ENCODE peak calls at places on chromosomes 16 and 17, in eight cellular contexts. X is AG10803, S is A673, F is GM12865, W is AG09309, Z is left ventricle myocardium inferior, R is astrocyte of the cerebellum, M is foreskin fibroblast. Y is an unnamed sample.

GRCh38 chr16:4375717-4376116 is 4.1 kb downstream of the VASN start:
- DNase-seq in R (no peak), Z (no peak), S (no peak), F (no peak), X (peak), W (no peak), M (no peak), Y (peak)

GRCh38 chr17:14211246-14211645 is 25.4 kb downstream of the CDRT15 start:
- DNase-seq in R (no peak), W (no peak), X (no peak), Z (no peak), M (no peak), F (no peak), S (no peak), Y (no peak)

GRCh38 chr16:87235810-87236515 is 81.2 kb downstream of the C16orf95 start:
- DNase-seq in M (no peak), X (no peak), F (peak), W (no peak), Z (no peak), S (no peak), R (no peak), Y (no peak)

GRCh38 chr17:4585203-4585939 is 1.0 kb downstream of the SMTNL2 start:
- DNase-seq in Z (no peak), F (no peak), X (no peak), W (no peak), S (no peak), R (no peak), M (no peak), Y (no peak)

GRCh38 chr17:8997994-8998628 is 23.2 kb upstream of the NTN1 start:
- DNase-seq in X (peak), F (peak), S (peak), R (peak), M (no peak), W (no peak), Z (peak), Y (peak)

GRCh38 chr17:22266231-22266630 is 573.9 kb downstream of the KCNJ18 start:
- DNase-seq in M (no peak), Z (no peak), S (no peak), W (no peak), F (no peak), X (no peak), R (no peak), Y (no peak)

GRCh38 chr17:75031972-75032895 is 14.5 kb downstream of the ATP5PD start:
- DNase-seq in S (peak), F (no peak), X (peak), Z (peak), W (no peak), M (peak), R (no peak), Y (peak)

GRCh38 chr16:65384441-65384840 is 262.6 kb upstream of the CDH11 start:
- DNase-seq in F (no peak), W (no peak), S (no peak), X (no peak), Z (no peak), R (no peak), M (no peak), Y (no peak)

GRCh38 chr17:45031231-45032149 is 19.9 kb downstream of the DCAKD start:
- DNase-seq in R (no peak), X (no peak), W (no peak), F (peak), S (no peak), Z (no peak), M (no peak), Y (no peak)

GRCh38 chr16:86546638-86547013 is 8.4 kb downstream of the MTHFSD start:
- DNase-seq in Z (no peak), F (no peak), W (no peak), R (no peak), S (no peak), X (no peak), M (no peak), Y (no peak)

GRCh38 chr17:17836818-17837379 is at the start of gene SREBF1:
- DNase-seq in R (no peak), S (peak), M (peak), Z (peak), W (no peak), F (peak), X (no peak), Y (peak)

GRCh38 chr16:20114356-20114755 is 40.7 kb upstream of the GPR139 start:
- DNase-seq in W (no peak), Z (no peak), X (no peak), S (peak), M (no peak), F (no peak), R (no peak), Y (peak)

GRCh38 chr16:77736879-77737278 is 14.6 kb downstream of the NUDT7 start:
- DNase-seq in M (no peak), S (no peak), R (no peak), W (no peak), Z (no peak), F (peak), X (no peak), Y (no peak)

GRCh38 chr17:82920715-82921114 is 80.9 kb upstream of the ZNF750 start:
- DNase-seq in F (no peak), S (no peak), W (no peak), Z (no peak), X (no peak), M (no peak), R (no peak), Y (no peak)

GRCh38 chr16:1989826-1990335 is at the start of gene SYNGR3:
- DNase-seq in W (no peak), M (no peak), R (no peak), Z (no peak), S (no peak), F (no peak), X (no peak), Y (no peak)

GRCh38 chr17:8826808-8827435 is 27.8 kb upstream of the MFSD6L start:
- DNase-seq in F (no peak), S (no peak), M (no peak), W (no peak), X (no peak), Z (no peak), R (no peak), Y (no peak)

GRCh38 chr17:74453665-74454196 is 12.7 kb upstream of the CD300A start:
- DNase-seq in Z (no peak), S (no peak), F (peak), M (no peak), W (no peak), X (no peak), R (no peak), Y (no peak)

GRCh38 chr16:19344224-19344801 is 58.8 kb downstream of the CLEC19A start:
- DNase-seq in S (no peak), F (no peak), X (no peak), R (no peak), Z (no peak), W (no peak), M (no peak), Y (no peak)

GRCh38 chr17:4777969-4778760 is 6.5 kb downstream of the TM4SF5 start:
- DNase-seq in M (no peak), F (no peak), Z (no peak), S (no peak), X (peak), W (no peak), R (no peak), Y (no peak)

GRCh38 chr16:20409398-20410152 is at the start of gene ACSM5:
- DNase-seq in R (no peak), X (no peak), M (no peak), W (no peak), F (peak), S (no peak), Z (peak), Y (no peak)

GRCh38 chr17:61349350-61349749 is 50.3 kb upstream of the TBX2 start:
- DNase-seq in M (no peak), S (no peak), W (no peak), Z (no peak), F (peak), X (no peak), R (no peak), Y (no peak)

GRCh38 chr17:81223758-81224122 is 975 bp upstream of the CEP131 start:
- DNase-seq in X (no peak), S (no peak), M (no peak), F (no peak), Z (no peak), R (no peak), W (no peak), Y (no peak)

GRCh38 chr16:87356491-87356853 is 27.1 kb downstream of the FBXO31 start:
- DNase-seq in Z (no peak), X (no peak), W (no peak), F (no peak), M (no peak), R (no peak), S (no peak), Y (no peak)

GRCh38 chr17:59366773-59367656 is 35.6 kb downstream of the YPEL2 start:
- DNase-seq in F (no peak), S (no peak), W (no peak), Z (no peak), R (no peak), M (no peak), X (peak), Y (no peak)

GRCh38 chr16:12646490-12647274 is 157.0 kb downstream of the CPPED1 start:
- DNase-seq in X (peak), S (peak), R (no peak), F (peak), M (peak), W (no peak), Z (no peak), Y (no peak)

GRCh38 chr17:6660765-6661463 is 9.4 kb downstream of the C17orf100 start:
- DNase-seq in F (peak), X (no peak), S (no peak), R (no peak), Z (no peak), M (no peak), W (no peak), Y (no peak)

GRCh38 chr17:38879878-38880727 is 10.2 kb downstream of the LASP1 start:
- DNase-seq in W (no peak), M (peak), X (peak), Z (no peak), F (no peak), R (peak), S (peak), Y (peak)

GRCh38 chr17:74780443-74781238 is 4.5 kb upstream of the NAT9 start:
- DNase-seq in S (peak), R (no peak), Z (no peak), W (no peak), X (no peak), M (no peak), F (peak), Y (peak)

GRCh38 chr17:8859029-8859803 is 8.3 kb downstream of the PIK3R6 start:
- DNase-seq in Z (no peak), F (peak), M (peak), S (no peak), X (peak), R (no peak), W (peak), Y (peak)

GRCh38 chr16:78638371-78638770 is 538.9 kb downstream of the WWOX start:
- DNase-seq in R (no peak), X (no peak), S (no peak), W (no peak), M (no peak), F (no peak), Z (no peak), Y (no peak)

GRCh38 chr16:29825145-29826044 is 5.1 kb downstream of the MVP start:
- DNase-seq in W (no peak), R (peak), X (peak), S (no peak), F (peak), Z (peak), M (peak), Y (peak)

GRCh38 chr17:67377727-67378443 is 804 bp downstream of the PITPNC1 start:
- DNase-seq in Z (peak), R (no peak), M (no peak), F (peak), S (peak), X (peak), W (no peak), Y (peak)

GRCh38 chr17:67376509-67376891 is 581 bp upstream of the PITPNC1 start:
- DNase-seq in F (peak), X (peak), M (no peak), S (no peak), R (no peak), Z (no peak), W (no peak), Y (peak)

GRCh38 chr17:67376892-67377726 is at the start of gene PITPNC1:
- DNase-seq in Z (peak), R (peak), W (no peak), S (peak), X (peak), M (peak), F (peak), Y (peak)

GRCh38 chr17:67379251-67379630 is 2.2 kb downstream of the PITPNC1 start:
- DNase-seq in M (no peak), R (no peak), X (no peak), F (no peak), W (no peak), Z (no peak), S (no peak), Y (no peak)

DNA sequence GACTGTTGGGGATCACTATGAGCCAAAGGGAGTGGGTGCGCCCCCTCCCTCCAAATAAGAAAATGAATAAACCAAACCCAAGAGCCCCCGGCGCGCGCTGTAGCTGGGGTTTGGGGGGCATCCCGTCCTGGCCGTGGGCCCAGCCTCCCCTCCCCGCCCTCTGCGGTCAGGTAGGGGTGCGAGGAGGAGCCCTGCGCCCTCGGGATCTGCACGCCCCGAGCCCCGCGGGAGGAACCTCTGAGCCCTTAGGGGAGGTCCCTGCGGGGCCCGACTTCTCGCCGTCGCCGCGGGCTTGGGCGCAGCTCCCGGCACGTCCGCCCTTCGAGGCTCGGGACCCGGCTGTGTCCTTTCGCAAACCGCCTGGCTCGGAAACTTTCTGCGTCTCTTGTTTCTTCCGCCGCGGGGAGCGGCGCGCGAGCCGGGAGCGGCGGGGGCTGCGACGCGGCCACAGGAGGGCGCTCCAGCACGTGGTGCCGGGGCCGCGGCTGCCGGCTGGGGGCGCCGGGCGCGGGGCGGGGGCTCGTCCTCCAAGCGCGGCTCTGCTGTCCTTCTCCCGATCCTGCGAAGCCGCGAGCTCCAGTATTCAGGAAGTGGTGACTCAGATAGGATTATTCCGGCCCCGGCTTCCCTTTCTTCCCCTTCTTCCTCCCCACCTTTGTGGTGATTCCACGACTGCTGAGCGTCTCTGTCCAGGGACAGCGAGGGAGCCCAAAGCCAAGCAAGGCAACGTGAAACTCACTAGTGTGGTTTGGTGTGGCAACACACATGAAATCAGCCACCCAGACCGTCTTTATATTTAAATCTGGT is 1.6 kb downstream of the PITPNC1 start:
- DNase-seq in M (peak), F (peak), W (no peak), X (peak), S (peak), Z (peak), R (no peak), Y (peak)
- TF ChIP-seq CTCF in M (peak), F (peak), W (peak), X (peak), S (peak), Z (peak), R (peak), Y (peak)

GRCh38 chr17:55747209-55747608 is 3.6 kb upstream of the PCTP start:
- DNase-seq in S (no peak), M (no peak), Z (no peak), F (no peak), W (no peak), R (no peak), X (no peak), Y (no peak)

GRCh38 chr17:55751720-55752250 is 934 bp downstream of the PCTP start:
- DNase-seq in Z (no peak), X (no peak), W (no peak), M (no peak), F (no peak), R (no peak), S (no peak), Y (no peak)

GRCh38 chr17:55746466-55746865 is 4.4 kb upstream of the PCTP start:
- DNase-seq in R (no peak), Z (no peak), F (no peak), M (no peak), W (no peak), S (no peak), X (no peak), Y (no peak)

GRCh38 chr17:55749985-55750384 is 866 bp upstream of the PCTP start:
- DNase-seq in M (no peak), X (no peak), S (no peak), W (no peak), F (no peak), Z (no peak), R (no peak), Y (no peak)

GRCh38 chr17:55750750-55751641 is at the start of gene PCTP:
- DNase-seq in X (peak), M (peak), R (peak), S (peak), F (peak), W (peak), Z (peak), Y (peak)
- TF ChIP-seq CTCF in X (peak), M (peak), R (peak), S (peak), F (peak), W (peak), Z (peak), Y (peak)

GRCh38 chr16:69917311-69917710 is 33.8 kb upstream of the CLEC18A start:
- DNase-seq in W (no peak), X (no peak), M (no peak), R (no peak), Z (no peak), S (no peak), F (no peak), Y (no peak)
- TF ChIP-seq CTCF in W (no peak), X (no peak), M (no peak), R (no peak), Z (no peak), S (no peak), F (no peak), Y (no peak)

GRCh38 chr17:2192367-2193028 is 111.1 kb downstream of the SMG6 start:
- DNase-seq in W (peak), S (peak), F (peak), Z (no peak), X (peak), M (peak), R (peak), Y (peak)
- TF ChIP-seq CTCF in W (no peak), S (no peak), F (no peak), Z (no peak), X (peak), M (no peak), R (peak), Y (no peak)

GRCh38 chr17:19677736-19678379 is 29.3 kb downstream of the ALDH3A2 start:
- DNase-seq in F (no peak), X (no peak), R (no peak), M (no peak), S (no peak), W (no peak), Z (no peak), Y (no peak)

GRCh38 chr17:19676901-19677300 is 28.4 kb downstream of the ALDH3A2 start:
- DNase-seq in W (no peak), S (no peak), M (no peak), R (no peak), X (no peak), Z (no peak), F (no peak), Y (no peak)

GRCh38 chr17:19671433-19671832 is 22.9 kb downstream of the ALDH3A2 start:
- DNase-seq in Z (no peak), W (no peak), F (no peak), R (no peak), M (no peak), X (peak), S (no peak), Y (no peak)

GRCh38 chr17:19670906-19671305 is 22.4 kb downstream of the ALDH3A2 start:
- DNase-seq in W (no peak), Z (no peak), X (no peak), S (no peak), R (no peak), F (no peak), M (no peak), Y (no peak)

DNA sequence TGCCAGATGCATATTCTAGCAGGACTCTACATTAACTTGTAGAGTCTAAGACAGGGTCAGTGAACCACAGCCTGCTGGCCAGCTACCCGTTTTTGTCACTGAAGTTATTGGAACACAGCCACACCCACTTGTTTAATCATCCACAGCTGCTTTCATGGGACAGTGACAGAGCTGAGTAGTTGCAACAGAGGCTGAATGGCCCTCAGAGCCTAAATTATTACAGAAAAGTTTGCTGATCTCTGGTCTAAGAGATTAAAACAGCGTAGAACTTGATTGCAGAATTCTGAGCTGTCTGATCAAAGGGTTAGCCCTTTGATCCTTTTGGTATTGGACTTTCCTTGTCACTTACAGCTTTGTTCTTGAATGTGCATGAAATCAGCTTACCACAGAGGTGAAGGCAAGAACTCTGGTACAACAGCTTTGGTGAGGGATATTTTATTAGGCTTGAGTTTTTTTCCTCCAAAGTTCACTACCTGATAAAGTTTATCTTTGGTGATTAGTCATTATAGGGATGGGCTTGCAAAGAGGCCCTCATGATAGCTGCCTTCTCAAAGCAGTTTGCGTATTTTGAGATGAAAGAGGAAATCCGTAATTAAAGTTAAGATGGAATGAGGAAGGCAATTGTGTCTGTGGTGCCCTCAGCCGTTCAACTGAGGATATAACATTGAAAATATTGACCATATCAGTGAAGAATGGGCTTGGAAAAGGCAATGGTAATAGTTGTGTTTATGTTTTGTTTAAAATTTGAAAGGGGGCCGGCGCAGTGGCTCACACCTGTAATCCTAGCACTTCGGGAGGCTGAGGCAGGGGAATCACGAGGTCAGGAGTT is 23.7 kb downstream of the ALDH3A2 start:
- DNase-seq in F (no peak), M (peak), R (no peak), Z (peak), X (peak), S (no peak), W (no peak), Y (no peak)
- TF ChIP-seq CTCF in F (no peak), M (peak), R (no peak), Z (no peak), X (peak), S (peak), W (peak), Y (no peak)

Y was measured in MCF 10A.